ENCODE peak calls at places on chromosome 12, in five cellular contexts. L is colonic mucosa; Y is naive thymus-derived CD4-positive, alpha-beta T cell; V is lung; T is heart right ventricle. C is an unnamed sample.

GRCh38 chr12:91984571-91984970 is 161.1 kb downstream of the BTG1 start:
- DNase-seq in L (no peak), Y (no peak), V (no peak), T (no peak), C (no peak)

GRCh38 chr12:132886529-132887477 is 602 bp downstream of the CHFR start:
- DNase-seq in L (peak; percentile 35), Y (no peak), V (peak; percentile 29), T (peak; percentile 13), C (no peak)

GRCh38 chr12:106954462-106955376 is 988 bp upstream of the TMEM263 start:
- DNase-seq in L (peak; percentile 32), Y (no peak), V (no peak), T (peak; percentile 39), C (peak; percentile 8)

GRCh38 chr12:71440393-71441349 is 1.1 kb downstream of the LGR5 start:
- DNase-seq in L (peak; percentile 64), Y (no peak), V (no peak), T (no peak), C (no peak)

GRCh38 chr12:15613981-15614380 is 175.2 kb downstream of the EPS8 start:
- DNase-seq in L (no peak), Y (no peak), V (no peak), T (no peak), C (no peak)

GRCh38 chr12:124569375-124570148 is 2.1 kb upstream of the NCOR2 start:
- DNase-seq in L (no peak), Y (no peak), V (no peak), T (no peak), C (no peak)

GRCh38 chr12:14696265-14696741 is at the start of gene GUCY2C:
- DNase-seq in L (peak; percentile 88), Y (no peak), V (no peak), T (no peak), C (no peak)

GRCh38 chr12:21672151-21672550 is 14.5 kb upstream of the LDHB start:
- DNase-seq in L (no peak), Y (no peak), V (no peak), T (no peak), C (no peak)

GRCh38 chr12:11765817-11766794 is 116.6 kb downstream of the ETV6 start:
- DNase-seq in L (no peak), Y (no peak), V (peak; percentile 32), T (peak; percentile 67), C (peak; percentile 10)

GRCh38 chr12:110312581-110313360 is 31.7 kb downstream of the ATP2A2 start:
- DNase-seq in L (no peak), Y (no peak), V (no peak), T (no peak), C (no peak)

GRCh38 chr12:124544311-124544970 is 23.0 kb downstream of the NCOR2 start:
- DNase-seq in L (no peak), Y (no peak), V (no peak), T (no peak), C (no peak)

GRCh38 chr12:120534703-120535655 is 823 bp downstream of the RNF10 start:
- DNase-seq in L (peak; percentile 46), Y (peak; percentile 57), V (peak; percentile 41), T (peak; percentile 26), C (peak; percentile 27)

GRCh38 chr12:2364566-2365165 is 311.9 kb downstream of the CACNA1C start:
- DNase-seq in L (no peak), Y (no peak), V (no peak), T (no peak), C (no peak)

GRCh38 chr12:6766651-6767300 is 613 bp downstream of the PTMS start:
- DNase-seq in L (peak; percentile 85), Y (peak; percentile 44), V (peak; percentile 80), T (peak; percentile 83), C (peak; percentile 56)

GRCh38 chr12:124687695-124688301 is 120.4 kb upstream of the NCOR2 start:
- DNase-seq in L (peak; percentile 26), Y (peak; percentile 17), V (no peak), T (peak; percentile 48), C (no peak)

GRCh38 chr12:6533653-6534157 is 612 bp upstream of the GAPDH start:
- DNase-seq in L (peak; percentile 82), Y (no peak), V (peak; percentile 70), T (peak; percentile 76), C (peak; percentile 29)

GRCh38 chr12:10285919-10286318 is 21.8 kb upstream of the KLRD1 start:
- DNase-seq in L (no peak), Y (no peak), V (no peak), T (no peak), C (no peak)

GRCh38 chr12:104750061-104750460 is 208.0 kb downstream of the SLC41A2 start:
- DNase-seq in L (no peak), Y (no peak), V (peak; percentile 47), T (peak; percentile 31), C (no peak)

DNA sequence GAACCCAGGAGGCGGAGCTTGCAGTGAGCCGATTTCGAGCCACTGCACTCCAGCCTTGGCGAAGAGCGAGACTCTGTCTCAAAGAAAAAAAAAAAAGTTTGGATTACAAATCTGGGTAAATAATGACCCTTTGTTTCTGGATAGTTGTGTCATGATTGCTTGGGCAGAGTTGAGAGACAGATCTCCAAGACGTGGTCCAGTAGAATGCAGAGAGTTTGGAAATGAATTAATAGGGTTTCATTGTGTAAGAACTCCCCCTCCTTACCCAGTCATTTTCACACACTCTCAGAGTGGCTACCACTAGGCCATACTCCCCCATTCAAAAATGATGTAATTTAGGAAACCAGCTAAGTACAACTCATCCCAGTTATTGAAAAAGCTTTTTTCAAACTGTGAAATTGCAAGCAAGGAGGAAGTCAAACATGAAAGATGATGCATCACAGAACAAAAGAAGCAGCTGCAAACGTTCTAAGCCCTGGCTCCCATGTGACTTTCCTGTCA is 1331.9 kb downstream of the AACS start:
- DNase-seq in L (no peak), Y (no peak), V (no peak), T (no peak), C (no peak)
- H3K9me3 ChIP-seq in L (no peaks in the 10 kb centered on the region), Y (no peaks in the 10 kb centered on the region), V (no peaks in the 10 kb centered on the region), T (no peaks in the 10 kb centered on the region), C (no peaks in the 10 kb centered on the region)

GRCh38 chr12:34372003-34372402 is 349.7 kb downstream of the ALG10 start:
- DNase-seq in L (no peak), Y (no peak), V (no peak), T (no peak), C (no peak)

GRCh38 chr12:34373926-34374325 is 351.6 kb downstream of the ALG10 start:
- DNase-seq in L (no peak), Y (no peak), V (no peak), T (no peak), C (no peak)

GRCh38 chr12:34371050-34371449 is 348.8 kb downstream of the ALG10 start:
- DNase-seq in L (no peak), Y (no peak), V (no peak), T (no peak), C (no peak)

GRCh38 chr12:34363050-34363673 is 340.9 kb downstream of the ALG10 start:
- DNase-seq in L (no peak), Y (no peak), V (no peak), T (no peak), C (no peak)

DNA sequence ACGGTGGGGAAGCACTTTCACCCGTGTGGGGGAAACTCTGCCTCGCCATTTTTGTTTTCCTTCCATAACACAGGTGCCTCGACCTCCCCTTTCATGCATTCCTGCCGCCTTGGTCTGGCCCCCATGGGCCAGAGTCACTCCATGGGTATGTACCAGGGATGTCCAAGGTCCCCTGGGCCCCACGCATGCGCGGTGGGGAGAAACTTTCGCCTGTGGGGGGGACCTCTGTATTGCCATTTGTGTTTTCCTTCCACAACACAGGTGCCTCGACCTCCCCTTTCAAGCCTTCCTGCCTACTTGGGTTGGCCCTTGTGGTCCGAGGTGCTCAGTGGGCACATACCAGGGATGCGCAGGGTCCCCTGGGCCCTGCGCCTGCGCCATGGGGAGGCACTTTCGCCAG is 345.8 kb downstream of the ALG10 start:
- DNase-seq in L (no peak), Y (no peak), V (no peak), T (no peak), C (no peak)
- H3K9me3 ChIP-seq in L (no peaks in the 10 kb centered on the region), Y (no peaks in the 10 kb centered on the region), V (no peaks in the 10 kb centered on the region), T (no peaks in the 10 kb centered on the region), C (no peaks in the 10 kb centered on the region)

GRCh38 chr12:47517122-47517521 is 188.7 kb downstream of the RPAP3 start:
- DNase-seq in L (no peak), Y (no peak), V (no peak), T (no peak), C (no peak)
- H3K9me3 ChIP-seq in L (no peaks in the 10 kb centered on the region), Y (no peaks in the 10 kb centered on the region), V (peaks cover 3% of the 10 kb centered on the region), T (no peaks in the 10 kb centered on the region), C (no peaks in the 10 kb centered on the region)

GRCh38 chr12:46503637-46504036 is 131.1 kb upstream of the SLC38A2 start:
- DNase-seq in L (no peak), Y (no peak), V (no peak), T (no peak), C (no peak)
- H3K9me3 ChIP-seq in L (no peaks in the 10 kb centered on the region), Y (no peaks in the 10 kb centered on the region), V (peaks cover 8% of the 10 kb centered on the region), T (no peaks in the 10 kb centered on the region), C (no peaks in the 10 kb centered on the region)

GRCh38 chr12:38149395-38150073 is 167.0 kb upstream of the ALG10B start:
- DNase-seq in L (peak; percentile 9), Y (no peak), V (no peak), T (no peak), C (no peak)
- H3K9me3 ChIP-seq in L (no peaks in the 10 kb centered on the region), Y (no peaks in the 10 kb centered on the region), V (no peaks in the 10 kb centered on the region), T (no peaks in the 10 kb centered on the region), C (no peaks in the 10 kb centered on the region)